ENCODE peak calls at places on chromosomes 5 and 9, in four cellular contexts. C is body of pancreas, Z is GM23338, U is HL-60. D is an unnamed sample.

GRCh38 chr9:31259824-31260223 is 1124.6 kb upstream of the ACO1 start:
- DNase-seq in Z (peak), C (no peak), U (no peak), D (no peak)

GRCh38 chr5:157743163-157744054 is at the start of gene LSM11:
- DNase-seq in U (peak), Z (peak), C (peak), D (peak)

GRCh38 chr5:148584103-148584502 is 70.2 kb downstream of the HTR4 start:
- DNase-seq in C (no peak), Z (no peak), U (no peak), D (no peak)

GRCh38 chr5:140043508-140043872 is 391 bp upstream of the NRG2 start:
- DNase-seq in C (peak), U (no peak), Z (peak), D (no peak)

GRCh38 chr5:55578771-55579170 is 44.0 kb upstream of the PLPP1 start:
- DNase-seq in U (no peak), Z (no peak), C (no peak), D (no peak)

GRCh38 chr9:35579130-35579529 is 25.9 kb upstream of the TESK1 start:
- DNase-seq in Z (no peak), C (no peak), U (no peak), D (no peak)

GRCh38 chr5:151449288-151449687 is 1.9 kb downstream of the SLC36A1 start:
- DNase-seq in C (no peak), U (no peak), Z (no peak), D (no peak)

GRCh38 chr9:91162311-91162710 is 199.4 kb downstream of the AUH start:
- DNase-seq in C (no peak), U (no peak), Z (no peak), D (no peak)

GRCh38 chr9:120396926-120397325 is 183.0 kb downstream of the CDK5RAP2 start:
- DNase-seq in U (no peak), Z (no peak), C (no peak), D (no peak)

GRCh38 chr5:141969783-141970741 is 1.2 kb downstream of the RNF14 start:
- DNase-seq in C (no peak), U (peak), Z (peak), D (no peak)

GRCh38 chr5:97124335-97124734 is 18.1 kb downstream of the LIX1 start:
- DNase-seq in U (no peak), Z (no peak), C (no peak), D (no peak)

GRCh38 chr9:124500796-124501611 is 6.2 kb downstream of the NR5A1 start:
- DNase-seq in C (no peak), Z (no peak), U (no peak), D (no peak)

GRCh38 chr5:35136386-35136785 is 88.6 kb upstream of the AGXT2 start:
- DNase-seq in U (no peak), C (no peak), Z (no peak), D (no peak)

GRCh38 chr5:84092738-84093137 is 291.9 kb downstream of the EDIL3 start:
- DNase-seq in U (no peak), Z (no peak), C (no peak), D (no peak)

GRCh38 chr5:169873642-169874041 is 106.7 kb downstream of the INSYN2B start:
- DNase-seq in U (peak), C (peak), Z (no peak), D (no peak)

GRCh38 chr9:80899208-80899607 is 790.1 kb downstream of the TLE1 start:
- DNase-seq in C (no peak), U (no peak), Z (no peak), D (no peak)

GRCh38 chr5:149007174-149007573 is 55.7 kb downstream of the SH3TC2 start:
- DNase-seq in C (no peak), Z (no peak), U (no peak), D (no peak)

GRCh38 chr5:154862766-154863165 is 4.3 kb downstream of the CNOT8 start:
- DNase-seq in U (no peak), Z (no peak), C (no peak), D (no peak)

GRCh38 chr5:468401-468800 is 25.4 kb downstream of the EXOC3 start:
- DNase-seq in Z (no peak), C (no peak), U (no peak), D (no peak)

GRCh38 chr5:161544350-161544765 is 2.2 kb downstream of the GABRB2 start:
- DNase-seq in C (peak), U (peak), Z (peak), D (no peak)

GRCh38 chr5:108521841-108522506 is 140.1 kb upstream of the FBXL17 start:
- DNase-seq in Z (peak), U (peak), C (peak), D (no peak)

GRCh38 chr5:55234171-55234700 is 828 bp upstream of the CCNO start:
- DNase-seq in C (peak), U (no peak), Z (peak), D (no peak)

GRCh38 chr9:69476797-69477196 is 151.8 kb downstream of the ENTREP1 start:
- DNase-seq in C (no peak), Z (peak), U (no peak), D (no peak)

GRCh38 chr5:16773990-16774389 is 157.2 kb upstream of the RETREG1 start:
- DNase-seq in C (peak), Z (no peak), U (no peak), D (no peak)

GRCh38 chr9:131717719-131718460 is 22.0 kb downstream of the RAPGEF1 start:
- DNase-seq in Z (no peak), C (peak), U (no peak), D (no peak)

GRCh38 chr5:9716838-9717281 is 86.7 kb upstream of the TAS2R1 start:
- DNase-seq in C (no peak), U (no peak), Z (no peak), D (no peak)

DNA sequence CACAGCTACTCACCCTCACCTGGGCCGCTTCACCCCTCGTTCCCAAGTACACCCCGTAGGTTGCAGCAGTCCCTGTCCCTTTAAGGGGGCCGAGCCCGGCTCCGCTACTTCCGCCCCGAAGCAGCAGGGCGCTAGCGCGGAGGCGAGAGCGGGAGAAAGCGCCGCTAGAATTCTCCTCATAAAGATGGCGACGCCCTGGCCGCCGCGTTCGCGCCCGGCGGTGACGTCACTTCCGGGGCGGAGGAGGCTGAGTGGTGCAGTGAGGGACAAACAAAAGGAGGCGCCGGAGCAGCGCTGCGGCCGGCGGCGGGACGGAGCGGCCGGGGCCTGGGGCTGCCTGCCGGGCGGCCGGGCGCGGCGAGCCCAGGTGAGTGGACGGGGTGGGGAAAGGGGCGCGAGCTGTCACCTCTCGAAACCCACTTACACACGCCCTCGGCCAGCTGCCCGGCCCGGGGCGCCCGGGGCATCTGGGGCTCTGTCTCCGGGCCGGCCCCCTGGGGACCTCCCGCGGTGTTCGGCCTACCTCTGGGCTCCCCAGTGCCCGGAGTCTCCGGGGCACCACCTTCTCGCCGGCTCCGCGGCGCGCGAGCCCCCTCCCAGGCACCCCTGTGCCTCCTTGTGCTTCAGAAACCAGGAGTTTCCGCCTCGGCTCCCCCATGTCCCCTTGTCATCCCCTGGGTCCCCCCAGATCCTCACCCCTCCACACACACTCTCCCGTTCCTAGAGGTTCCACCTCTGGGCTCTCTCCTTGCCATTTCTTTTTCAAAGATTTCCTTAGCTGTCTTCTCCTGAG is at the start of the genes KYAT1 and LRRC8A:
- DNase-seq in U (peak), C (peak), Z (peak), D (peak)
- TF ChIP-seq CTCF in U (no peak), C (peak), Z (no peak), D (no peak)

GRCh38 chr9:87083986-87084385 is 136.7 kb upstream of the GAS1 start:
- DNase-seq in C (no peak), Z (no peak), U (no peak), D (no peak)

GRCh38 chr9:87077986-87078385 is 130.7 kb upstream of the GAS1 start:
- DNase-seq in U (no peak), C (no peak), Z (no peak), D (no peak)

GRCh38 chr9:87081523-87081922 is 134.2 kb upstream of the GAS1 start:
- DNase-seq in C (no peak), Z (no peak), U (no peak), D (no peak)

GRCh38 chr9:87084407-87084806 is 137.1 kb upstream of the GAS1 start:
- DNase-seq in U (no peak), Z (no peak), C (no peak), D (no peak)

GRCh38 chr9:87080512-87081225 is 133.4 kb upstream of the GAS1 start:
- DNase-seq in C (no peak), U (no peak), Z (peak), D (no peak)
- TF ChIP-seq CTCF in C (no peak), U (no peak), Z (peak), D (no peak)

GRCh38 chr5:73729329-73729728 is 103.3 kb downstream of the ARHGEF28 start:
- DNase-seq in Z (no peak), U (no peak), C (peak), D (no peak)
- TF ChIP-seq CTCF in Z (no peak), U (no peak), C (peak), D (no peak)

GRCh38 chr9:21255538-21256212 is 15.9 kb upstream of the IFNA14 start:
- DNase-seq in Z (no peak), C (no peak), U (no peak), D (no peak)

GRCh38 chr9:21251162-21251561 is 11.4 kb upstream of the IFNA14 start:
- DNase-seq in Z (peak), C (no peak), U (no peak), D (no peak)

GRCh38 chr9:21251638-21252037 is 11.8 kb upstream of the IFNA14 start:
- DNase-seq in Z (peak), C (peak), U (no peak), D (no peak)

DNA sequence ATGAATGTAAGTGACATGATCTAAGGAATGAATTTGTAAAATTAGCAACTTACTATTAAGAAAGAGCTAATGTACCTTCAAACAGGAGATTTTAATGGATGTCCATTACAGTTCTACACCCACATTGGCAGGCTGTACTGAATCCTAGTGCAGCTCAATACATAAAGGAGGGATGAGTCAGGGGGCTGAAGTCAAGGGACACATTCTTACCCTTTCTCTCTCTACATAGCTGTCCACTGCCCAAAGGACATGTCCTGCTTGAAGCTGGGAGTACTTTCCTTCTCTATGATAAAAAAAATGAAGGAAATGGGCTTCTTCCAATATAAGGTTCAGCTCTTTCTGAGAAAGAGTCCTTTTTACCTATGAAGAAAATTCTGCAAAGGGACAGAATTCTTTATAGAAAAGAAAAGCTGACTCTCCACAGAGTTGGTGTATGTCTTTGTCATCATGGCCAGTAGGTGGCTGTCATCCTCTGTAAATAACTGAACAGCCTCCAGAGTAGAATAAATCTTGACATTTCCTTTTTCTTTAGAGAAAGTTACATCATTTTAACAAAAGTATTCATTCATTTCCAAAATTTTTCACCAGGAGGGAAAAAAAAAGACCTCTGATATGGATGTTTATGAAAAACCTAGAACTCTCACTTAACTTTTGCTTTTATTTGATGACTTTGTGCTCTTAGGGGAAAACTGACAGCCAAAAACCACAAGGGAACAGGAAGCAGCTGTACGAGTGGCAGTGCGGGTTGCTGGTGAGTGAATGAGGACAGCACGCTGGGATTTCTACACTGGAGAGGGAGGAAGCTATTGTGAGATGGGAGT is 13.1 kb upstream of the IFNA14 start:
- DNase-seq in U (peak), C (peak), Z (peak), D (no peak)
- TF ChIP-seq CTCF in U (no peak), C (peak), Z (peak), D (no peak)

D was measured in activated B cell treated with CpG ODN at 0.5 μM for 24 hours.